ENCODE peak calls at places on chromosomes 13 and 19, in four cellular contexts. M, A, W and K are unnamed samples.
A peak's percentile ranks its signal among the peaks of the same experiment; 100 is the strongest.

GRCh38 chr13:28707629-28708427 is 10.9 kb downstream of the SLC46A3 start:
- DNase-seq in A (no peak), M (peak; percentile 9), W (no peak), K (no peak)

GRCh38 chr19:29680447-29680846 is 15.2 kb downstream of the PLEKHF1 start:
- DNase-seq in W (peak; percentile 87), A (no peak), M (peak; percentile 95), K (no peak)

GRCh38 chr13:27830010-27830409 is 37.7 kb downstream of the GSX1 start:
- DNase-seq in W (peak; percentile 13), M (peak; percentile 43), A (peak; percentile 67), K (peak; percentile 33)

GRCh38 chr19:52600639-52601024 is 30.5 kb downstream of the ZNF701 start:
- DNase-seq in M (peak; percentile 23), W (no peak), A (no peak), K (no peak)

GRCh38 chr19:35207391-35207871 is 21.1 kb downstream of the FAM187B start:
- DNase-seq in W (no peak), M (peak; percentile 31), A (no peak), K (no peak)

GRCh38 chr19:40549007-40549708 is 27.5 kb upstream of the SHKBP1 start:
- DNase-seq in A (peak; percentile 78), W (peak; percentile 63), M (peak; percentile 80), K (peak; percentile 92)

GRCh38 chr19:7933828-7934725 is 8.1 kb upstream of the CTXN1 start:
- DNase-seq in A (no peak), M (no peak), W (no peak), K (no peak)

GRCh38 chr19:47447470-47448359 is 24.0 kb downstream of the SLC8A2 start:
- DNase-seq in W (peak; percentile 32), A (peak; percentile 70), M (peak; percentile 76), K (peak; percentile 67)

GRCh38 chr13:29713841-29714240 is 118.4 kb upstream of the SLC7A1 start:
- DNase-seq in M (no peak), A (no peak), W (no peak), K (peak; percentile 4)